ENCODE peak calls at places on chromosomes 11 and 22, in ten cellular contexts. T is Peyer's patch, Z is tibial nerve, U is IMR-90, K is gastrocnemius medialis, C is body of pancreas, V is ovary, Y is uterus, X is HCT116, F is suprapubic skin. R is an unnamed sample.

GRCh38 chr11:3030289-3031070 is 26.7 kb downstream of the CARS1 start:
- DNase-seq in T (no peak), Z (no peak), U (no peak), K (no peak), C (no peak), V (no peak), Y (no peak), X (no peak), F (no peak), R (no peak)

GRCh38 chr11:4695442-4695841 is 2.2 kb downstream of the OR51E2 start:
- DNase-seq in T (no peak), Z (no peak), U (peak; percentile 52), K (no peak), C (no peak), V (no peak), Y (no peak), X (no peak), F (no peak), R (no peak)

GRCh38 chr22:41226728-41227655 is 13.7 kb downstream of the CHADL start:
- DNase-seq in T (no peak), Z (peak; percentile 8), U (no peak), K (peak; percentile 19), C (no peak), V (no peak), Y (no peak), X (no peak), F (no peak), R (no peak)

GRCh38 chr11:73072935-73073481 is 69.1 kb downstream of the FCHSD2 start:
- DNase-seq in T (no peak), Z (no peak), U (peak; percentile 12), K (no peak), C (no peak), V (no peak), Y (no peak), X (no peak), F (no peak), R (no peak)

GRCh38 chr11:92797874-92798273 is 171.6 kb upstream of the MTNR1B start:
- DNase-seq in T (no peak), Z (no peak), U (no peak), K (no peak), C (no peak), V (no peak), Y (no peak), X (no peak), F (no peak), R (no peak)

GRCh38 chr11:44578279-44578678 is 12.8 kb downstream of the CD82 start:
- DNase-seq in T (no peak), Z (no peak), U (no peak), K (no peak), C (no peak), V (no peak), Y (no peak), X (no peak), F (no peak), R (no peak)

GRCh38 chr11:7654094-7654742 is 19.1 kb downstream of the CYB5R2 start:
- DNase-seq in T (no peak), Z (no peak), U (no peak), K (no peak), C (no peak), V (no peak), Y (no peak), X (no peak), F (no peak), R (no peak)

GRCh38 chr11:61082931-61083531 is 19.3 kb upstream of the CD5 start:
- DNase-seq in T (peak; percentile 36), Z (no peak), U (no peak), K (no peak), C (no peak), V (no peak), Y (no peak), X (no peak), F (no peak), R (no peak)

GRCh38 chr11:126530416-126530815 is 174.9 kb downstream of the ST3GAL4 start:
- DNase-seq in T (no peak), Z (no peak), U (no peak), K (no peak), C (no peak), V (no peak), Y (no peak), X (no peak), F (no peak), R (no peak)

GRCh38 chr11:10927533-10927932 is 69.7 kb upstream of the ZBED5 start:
- DNase-seq in T (peak; percentile 50), Z (no peak), U (no peak), K (no peak), C (no peak), V (no peak), Y (no peak), X (no peak), F (no peak), R (no peak)

GRCh38 chr22:36355362-36355761 is 32.4 kb downstream of the MYH9 start:
- DNase-seq in T (no peak), Z (no peak), U (peak; percentile 52), K (no peak), C (no peak), V (no peak), Y (no peak), X (no peak), F (no peak), R (peak; percentile 66)

GRCh38 chr11:5524756-5525155 is 8.3 kb upstream of the UBQLNL start:
- DNase-seq in T (no peak), Z (no peak), U (no peak), K (no peak), C (no peak), V (no peak), Y (no peak), X (no peak), F (no peak), R (no peak)

GRCh38 chr11:112793416-112793815 is 167.8 kb upstream of the NCAM1 start:
- DNase-seq in T (no peak), Z (no peak), U (no peak), K (no peak), C (no peak), V (no peak), Y (no peak), X (no peak), F (no peak), R (no peak)

GRCh38 chr11:65132988-65133700 is 1.2 kb downstream of the SYVN1 start:
- DNase-seq in T (peak; percentile 96), Z (no peak), U (no peak), K (no peak), C (peak; percentile 91), V (peak; percentile 48), Y (peak; percentile 32), X (peak; percentile 64), F (no peak), R (peak; percentile 66)

GRCh38 chr11:65134952-65135632 is 773 bp upstream of the SYVN1 start:
- DNase-seq in T (peak; percentile 96), Z (peak; percentile 89), U (peak; percentile 97), K (peak; percentile 96), C (peak; percentile 99), V (peak; percentile 91), Y (peak; percentile 91), X (peak; percentile 95), F (peak; percentile 94), R (peak; percentile 96)

GRCh38 chr11:65135633-65136145 is 1.4 kb upstream of the SYVN1 start:
- DNase-seq in T (no peak), Z (no peak), U (no peak), K (no peak), C (no peak), V (no peak), Y (no peak), X (no peak), F (no peak), R (no peak)

GRCh38 chr11:65133724-65134123 is 595 bp downstream of the SYVN1 start:
- DNase-seq in T (peak; percentile 50), Z (peak; percentile 53), U (no peak), K (no peak), C (peak; percentile 52), V (peak; percentile 60), Y (peak; percentile 64), X (no peak), F (no peak), R (peak; percentile 57)

DNA sequence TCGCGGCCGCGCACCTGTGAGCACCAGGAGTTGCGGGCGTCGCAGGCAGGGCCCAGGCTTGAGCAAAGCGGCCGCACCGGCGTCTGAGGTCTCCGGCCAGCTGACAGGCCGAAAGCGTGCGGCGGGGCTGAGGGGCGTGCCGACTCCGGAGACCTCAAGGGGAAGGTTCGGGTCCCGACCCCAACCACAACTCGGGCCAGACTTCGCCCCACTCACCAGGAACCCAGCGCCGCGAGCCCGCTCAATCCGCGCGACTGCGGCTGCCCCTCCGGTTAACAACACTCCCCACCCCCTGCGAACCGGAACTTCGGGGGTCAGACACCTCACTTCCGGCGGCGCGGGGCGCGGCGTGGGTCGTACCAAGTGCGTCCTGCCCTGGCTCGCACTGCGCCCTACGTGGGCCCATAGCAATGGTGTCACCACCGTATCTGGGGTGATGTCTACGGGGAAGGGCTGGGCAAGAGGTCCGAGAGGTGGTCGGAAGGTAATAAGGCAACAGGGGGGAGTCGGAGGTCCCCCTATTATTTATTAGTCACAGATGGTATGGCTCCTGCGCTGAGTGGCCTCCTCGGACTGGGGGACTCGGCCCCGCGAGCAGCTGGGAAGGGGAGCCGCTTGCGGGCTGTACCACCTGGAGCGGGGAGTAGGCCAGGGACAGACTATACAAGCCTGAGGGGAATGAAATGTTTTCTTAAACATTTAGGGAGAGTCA is at the start of gene SYVN1:
- DNase-seq in T (peak; percentile 97), Z (peak; percentile 89), U (peak; percentile 85), K (peak; percentile 83), C (peak; percentile 94), V (peak; percentile 91), Y (peak; percentile 91), X (peak; percentile 75), F (peak; percentile 97), R (peak; percentile 96)
- TF ChIP-seq POLR2A in T (peak; percentile 97), Z (peak; percentile 94), U (peak; percentile 97), K (peak; percentile 98), C (peak; percentile 98), V (peak; percentile 95), Y (peak; percentile 96), X (peak; percentile 26), F (peak; percentile 94), R (peak; percentile 97)

GRCh38 chr22:45915151-45915550 is 61.8 kb downstream of the WNT7B start:
- DNase-seq in T (no peak), Z (no peak), U (no peak), K (no peak), C (no peak), V (no peak), Y (no peak), X (no peak), F (no peak), R (no peak)
- TF ChIP-seq POLR2A in T (no peak), Z (no peak), U (no peak), K (no peak), C (no peak), V (no peak), Y (no peak), X (no peak), F (no peak), R (no peak)

DNA sequence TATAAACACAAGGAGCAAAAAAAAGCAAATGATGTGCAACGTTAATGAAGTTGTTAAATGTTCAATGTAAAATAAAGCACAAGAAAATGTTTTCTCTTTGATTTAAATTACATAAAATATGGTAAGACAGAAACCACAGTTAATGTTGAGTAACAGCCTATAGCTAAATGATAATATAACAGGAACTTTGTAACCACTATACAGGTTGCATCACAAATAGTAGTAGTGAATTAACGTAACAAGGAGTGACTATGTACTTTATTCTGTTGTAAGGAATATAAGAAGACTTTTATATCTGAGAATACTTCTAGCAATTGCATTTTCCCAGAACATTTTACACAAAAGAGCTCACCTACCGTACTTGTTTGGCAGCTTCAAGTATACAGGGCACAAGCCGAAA is 16.9 kb downstream of the SAAL1 start:
- DNase-seq in T (no peak), Z (no peak), U (no peak), K (no peak), C (no peak), V (no peak), Y (no peak), X (no peak), F (no peak), R (no peak)
- TF ChIP-seq POLR2A in T (no peak), Z (no peak), U (no peak), K (no peak), C (no peak), V (no peak), Y (no peak), X (no peak), F (no peak), R (no peak)

GRCh38 chr11:11987503-11988022 is 20.9 kb downstream of the DKK3 start:
- DNase-seq in T (no peak), Z (no peak), U (peak; percentile 78), K (no peak), C (no peak), V (no peak), Y (no peak), X (no peak), F (no peak), R (peak; percentile 4)
- TF ChIP-seq POLR2A in T (no peak), Z (no peak), U (no peak), K (no peak), C (no peak), V (no peak), Y (no peak), X (no peak), F (no peak), R (no peak)

R was measured in erythroblast.